ENCODE peak calls at places on chromosomes 1 and 21, in five cellular contexts. I is EL; A is stimulated activated CD4-positive, alpha-beta T cell treated with anti-CD3 and anti-CD28 coated beads, Interleukin-4, amount 100 ng/mL, for 24 hours; E is heart left ventricle; J is MV-4-11. G is an unnamed sample.

GRCh38 chr1:194495434-194495833 is 1309.0 kb upstream of the B3GALT2 start:
- DNase-seq in I (no peak), A (no peak), E (no peak), J (no peak), G (no peak)

GRCh38 chr1:41670558-41670957 is 186.1 kb upstream of the EDN2 start:
- DNase-seq in I (peak; percentile 86), A (peak; percentile 47), E (no peak), J (peak; percentile 5), G (no peak)

GRCh38 chr21:41767606-41768370 is 936 bp upstream of the RIPK4 start:
- DNase-seq in I (peak; percentile 51), A (no peak), E (no peak), J (no peak), G (no peak)

GRCh38 chr21:26846036-26846931 is 1.1 kb upstream of the ADAMTS1 start:
- DNase-seq in I (peak; percentile 91), A (no peak), E (peak; percentile 93), J (no peak), G (peak; percentile 92)

GRCh38 chr1:61301824-61302652 is 219.7 kb downstream of the NFIA start:
- DNase-seq in I (peak; percentile 35), A (peak; percentile 34), E (peak; percentile 37), J (no peak), G (no peak)

GRCh38 chr1:71049951-71050598 is 2.5 kb upstream of the PTGER3 start:
- DNase-seq in I (peak; percentile 68), A (no peak), E (no peak), J (peak; percentile 58), G (no peak)

GRCh38 chr1:46072975-46073374 is 59.5 kb downstream of the PIK3R3 start:
- DNase-seq in I (no peak), A (no peak), E (no peak), J (no peak), G (no peak)

GRCh38 chr1:108897865-108898720 is 21.3 kb downstream of the GPSM2 start:
- DNase-seq in I (peak; percentile 62), A (peak; percentile 34), E (no peak), J (peak; percentile 60), G (no peak)

G was measured in left cardiac atrium.